ENCODE peak calls at places on chromosomes 13 and 19, in ten cellular contexts. P is H9, A is heart left ventricle, B is AG09319, V is B cell, M is lung, G is astrocyte of the spinal cord, J is GM13977, T is AG04450, W is endothelial cell. K is an unnamed sample.

GRCh38 chr13:86986448-86986847 is 684.7 kb upstream of the SLITRK5 start:
- DNase-seq in A (no peak), T (no peak), B (no peak), W (no peak), P (no peak), G (peak), J (no peak), M (no peak), V (no peak), K (no peak)

GRCh38 chr13:67069117-67069767 is 160.9 kb downstream of the PCDH9 start:
- DNase-seq in V (no peak), W (no peak), M (no peak), A (no peak), J (no peak), P (no peak), T (no peak), B (no peak), G (no peak), K (no peak)

GRCh38 chr13:46953331-46953730 is 56.5 kb upstream of the HTR2A start:
- DNase-seq in B (no peak), M (no peak), P (no peak), G (no peak), W (no peak), A (no peak), V (no peak), J (no peak), T (no peak), K (no peak)

GRCh38 chr13:25213716-25214115 is 41.6 kb upstream of the AMER2 start:
- DNase-seq in B (no peak), J (no peak), P (no peak), A (no peak), M (no peak), V (no peak), W (no peak), T (no peak), G (no peak), K (no peak)

GRCh38 chr13:103140001-103140671 is 73.9 kb upstream of the SLC10A2 start:
- DNase-seq in A (no peak), P (peak), M (no peak), W (peak), T (no peak), G (peak), B (no peak), V (peak), J (peak), K (no peak)

GRCh38 chr13:95137096-95137495 is 164.2 kb downstream of the ABCC4 start:
- DNase-seq in T (no peak), W (no peak), J (peak), M (no peak), V (no peak), A (no peak), B (no peak), P (no peak), G (peak), K (no peak)

GRCh38 chr13:83048419-83048818 is 833.9 kb downstream of the SLITRK1 start:
- DNase-seq in W (no peak), G (no peak), P (no peak), J (no peak), A (no peak), M (no peak), V (no peak), B (peak), T (no peak), K (no peak)

GRCh38 chr19:34253711-34254551 is 423 bp upstream of the GARRE1 start:
- DNase-seq in J (no peak), V (no peak), M (peak), B (no peak), G (peak), T (no peak), P (peak), A (peak), W (peak), K (no peak)

GRCh38 chr19:11265785-11266236 is 3.5 kb upstream of the DOCK6 start:
- DNase-seq in V (no peak), G (peak), M (no peak), T (no peak), P (no peak), B (no peak), W (no peak), A (no peak), J (no peak), K (peak)

GRCh38 chr19:6774821-6775707 is 2.6 kb downstream of the VAV1 start:
- DNase-seq in B (no peak), A (no peak), M (no peak), G (no peak), J (peak), W (no peak), T (no peak), V (no peak), P (no peak), K (no peak)

GRCh38 chr19:47680858-47681332 is 32.3 kb upstream of the EHD2 start:
- DNase-seq in A (peak), W (no peak), P (no peak), V (no peak), B (no peak), M (no peak), J (no peak), T (no peak), G (no peak), K (no peak)

GRCh38 chr19:53545271-53546065 is 7.5 kb downstream of the ZNF331 start:
- DNase-seq in T (no peak), P (no peak), B (peak), A (no peak), G (peak), J (no peak), M (peak), V (no peak), W (no peak), K (no peak)

GRCh38 chr19:40237791-40238190 is 11.3 kb upstream of the CCNP start:
- DNase-seq in B (no peak), G (no peak), W (no peak), A (no peak), J (no peak), V (no peak), T (no peak), P (no peak), M (no peak), K (no peak)

GRCh38 chr13:45731455-45731854 is 29.3 kb downstream of the CBY2 start:
- DNase-seq in T (no peak), P (no peak), G (no peak), M (no peak), J (no peak), V (no peak), W (no peak), A (no peak), B (no peak), K (no peak)

GRCh38 chr19:964761-965694 is 19.1 kb upstream of the WDR18 start:
- DNase-seq in J (no peak), M (no peak), T (no peak), W (no peak), B (no peak), G (no peak), A (no peak), P (no peak), V (no peak), K (no peak)

GRCh38 chr19:35266904-35267817 is 1.6 kb upstream of the USF2 start:
- DNase-seq in A (peak), B (no peak), V (peak), G (no peak), J (peak), P (peak), W (peak), M (no peak), T (no peak), K (no peak)

GRCh38 chr13:69094485-69094884 is 1013.1 kb upstream of the ATXN8OS start:
- DNase-seq in T (no peak), V (no peak), J (no peak), M (no peak), B (no peak), A (no peak), W (no peak), G (no peak), P (no peak), K (no peak)

GRCh38 chr13:31521466-31521865 is 217.9 kb upstream of the RXFP2 start:
- DNase-seq in G (no peak), B (no peak), A (no peak), T (no peak), M (no peak), J (no peak), W (no peak), P (no peak), V (no peak), K (no peak)

GRCh38 chr13:44159633-44160279 is 213.9 kb upstream of the SERP2 start:
- DNase-seq in A (no peak), B (no peak), J (no peak), G (peak), M (peak), T (no peak), W (no peak), P (no peak), V (no peak), K (no peak)

GRCh38 chr19:8552810-8553209 is 24.4 kb downstream of the MYO1F start:
- DNase-seq in A (no peak), P (peak), B (no peak), W (peak), V (no peak), G (peak), M (no peak), T (no peak), J (no peak), K (no peak)

DNA sequence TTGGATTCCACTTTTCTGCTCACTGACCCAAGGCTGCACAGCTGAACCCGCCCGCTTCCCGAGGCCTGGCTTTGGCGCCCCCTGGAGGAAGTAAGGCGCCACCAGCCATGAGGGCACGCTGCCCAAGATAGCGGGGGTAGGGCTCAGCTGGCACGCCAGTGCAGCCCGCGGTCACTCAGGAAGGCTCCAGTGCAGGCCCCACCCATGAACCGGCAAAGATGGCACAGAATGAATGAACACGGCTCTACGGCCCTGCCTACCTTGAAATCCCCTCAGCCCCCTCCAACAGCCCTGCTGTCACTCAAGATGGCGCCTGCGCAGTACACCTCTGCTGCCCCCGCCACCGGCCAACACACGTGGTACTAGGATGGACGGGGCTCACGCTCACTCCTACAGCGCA is 3.0 kb downstream of the PEG3 start:
- DNase-seq in J (no peak), A (peak), W (no peak), G (peak), B (no peak), M (peak), T (no peak), P (no peak), V (no peak), K (peak)
- TF ChIP-seq CTCF in J (no peak), A (peak), W (no peak), G (peak), B (no peak), M (no peak), T (no peak), P (no peak), V (no peak), K (peak)

GRCh38 chr13:38355595-38356120 is 6.0 kb downstream of the UFM1 start:
- DNase-seq in G (no peak), M (no peak), V (no peak), B (no peak), J (no peak), P (no peak), T (no peak), W (no peak), A (no peak), K (no peak)

GRCh38 chr13:38346764-38347163 is 2.9 kb upstream of the UFM1 start:
- DNase-seq in J (no peak), G (no peak), P (no peak), A (no peak), T (no peak), M (no peak), W (no peak), B (no peak), V (no peak), K (no peak)

GRCh38 chr13:38349386-38350113 is at the start of gene UFM1:
- DNase-seq in J (peak), B (peak), T (peak), G (peak), P (peak), A (peak), W (peak), V (peak), M (peak), K (peak)

GRCh38 chr13:38348890-38349289 is 761 bp upstream of the UFM1 start:
- DNase-seq in V (no peak), W (no peak), T (no peak), M (no peak), J (no peak), P (no peak), G (peak), B (no peak), A (no peak), K (no peak)

GRCh38 chr13:38350114-38350617 is 515 bp downstream of the UFM1 start:
- DNase-seq in G (no peak), P (no peak), M (peak), T (no peak), B (peak), A (no peak), W (peak), J (no peak), V (peak), K (peak)
- TF ChIP-seq CTCF in G (no peak), P (no peak), M (no peak), T (no peak), B (no peak), A (no peak), W (no peak), J (no peak), V (no peak), K (no peak)

DNA sequence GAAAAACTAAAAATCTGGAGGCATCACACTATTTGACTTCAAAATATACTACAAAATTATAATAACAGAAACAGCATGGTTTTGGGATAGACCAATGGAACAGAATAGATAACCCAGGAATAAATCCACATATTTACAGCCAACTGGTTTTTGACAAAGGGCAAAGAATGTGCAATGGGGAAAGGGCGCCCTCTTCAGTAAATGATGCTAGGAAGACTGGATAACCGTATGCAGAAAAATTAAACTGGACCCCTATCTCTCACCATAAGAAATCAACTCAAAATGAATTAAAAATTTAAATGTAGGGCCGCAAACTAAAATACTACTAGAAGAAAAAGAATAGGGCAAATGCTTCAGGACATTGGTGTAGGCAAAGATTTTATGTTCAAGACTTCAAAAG is 440.5 kb upstream of the SGCG start:
- DNase-seq in P (no peak), G (no peak), M (no peak), J (no peak), B (no peak), V (no peak), A (no peak), T (no peak), W (peak), K (no peak)
- TF ChIP-seq CTCF in P (peak), G (no peak), M (no peak), J (no peak), B (no peak), V (no peak), A (no peak), T (no peak), W (peak), K (no peak)

DNA sequence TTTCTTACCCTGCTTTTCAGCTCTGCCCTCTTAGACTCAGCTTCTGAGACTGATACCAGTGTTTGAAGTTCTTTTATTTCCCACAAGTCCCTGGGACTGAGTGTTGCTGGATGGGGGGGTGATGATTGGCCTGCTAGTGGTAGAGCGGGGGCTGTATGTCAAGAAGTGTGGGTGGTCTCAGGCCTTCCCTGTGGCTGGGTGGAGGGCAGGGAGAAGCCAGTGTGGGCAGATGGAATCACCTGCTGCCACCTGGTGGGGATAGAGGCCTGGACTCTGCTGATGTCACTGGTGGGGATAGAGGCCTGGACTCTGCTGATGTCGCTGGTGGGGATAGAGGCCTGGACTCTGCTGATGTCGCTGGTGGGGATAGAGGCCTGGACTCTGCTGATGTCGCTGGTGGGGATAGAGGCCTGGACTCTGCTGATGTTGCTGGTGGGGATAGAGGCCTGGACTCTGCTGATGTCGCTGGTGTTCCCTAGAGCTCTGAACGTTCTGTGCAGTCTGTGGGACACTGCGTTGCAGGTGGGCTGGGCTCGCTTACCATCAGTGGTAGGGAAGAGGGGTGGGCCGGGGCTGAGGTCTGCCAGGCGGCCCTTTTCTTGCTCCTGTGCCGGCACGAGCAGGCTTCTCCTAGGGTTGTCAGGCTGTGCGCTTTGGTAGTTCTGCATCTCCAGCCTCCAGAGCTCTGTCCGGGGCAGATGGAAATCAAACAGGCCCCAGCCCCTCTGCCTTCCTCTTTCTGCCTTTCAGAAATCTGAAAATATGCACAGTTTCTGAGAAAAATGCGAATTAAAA is 101.3 kb downstream of the ARHGEF7 start:
- DNase-seq in A (no peak), P (peak), B (no peak), G (peak), T (no peak), W (no peak), J (peak), M (no peak), V (peak), K (peak)
- TF ChIP-seq CTCF in A (peak), P (peak), B (peak), G (peak), T (peak), W (peak), J (peak), M (peak), V (peak), K (no peak)

DNA sequence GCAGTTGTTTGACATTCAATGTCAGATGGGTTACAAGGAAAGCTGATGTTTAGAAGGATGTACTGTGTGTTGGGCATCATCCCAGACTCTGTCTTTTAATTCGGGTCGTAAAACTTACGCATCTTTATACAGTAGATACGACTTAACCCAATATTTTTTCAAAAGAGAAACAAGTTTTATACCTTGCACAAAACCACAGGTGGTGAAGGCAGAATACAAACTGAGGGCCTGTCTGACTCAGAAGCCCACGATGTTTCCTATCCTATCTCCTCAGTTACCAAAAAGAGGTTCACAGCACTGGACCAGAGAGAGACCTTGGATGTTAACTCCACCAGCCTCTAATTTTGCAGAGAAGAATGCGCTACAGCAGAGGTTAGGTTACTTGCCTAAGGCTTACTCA is 477.0 kb downstream of the FOXO1 start:
- DNase-seq in G (no peak), W (no peak), B (no peak), J (no peak), A (no peak), V (no peak), T (no peak), M (no peak), P (no peak), K (no peak)
- TF ChIP-seq CTCF in G (no peak), W (no peak), B (no peak), J (no peak), A (no peak), V (no peak), T (no peak), M (no peak), P (no peak), K (no peak)

GRCh38 chr13:48302920-48303330 is 626 bp upstream of the RB1 start:
- DNase-seq in M (no peak), B (peak), V (no peak), J (no peak), P (no peak), T (no peak), G (no peak), W (no peak), A (no peak), K (no peak)

GRCh38 chr13:48299591-48299990 is 4.0 kb upstream of the RB1 start:
- DNase-seq in G (no peak), W (no peak), B (no peak), T (no peak), M (no peak), V (no peak), J (no peak), A (no peak), P (no peak), K (no peak)

GRCh38 chr13:48303331-48304131 is at the start of gene RB1:
- DNase-seq in V (peak), A (peak), M (peak), B (peak), G (peak), J (peak), T (peak), W (peak), P (peak), K (peak)

DNA sequence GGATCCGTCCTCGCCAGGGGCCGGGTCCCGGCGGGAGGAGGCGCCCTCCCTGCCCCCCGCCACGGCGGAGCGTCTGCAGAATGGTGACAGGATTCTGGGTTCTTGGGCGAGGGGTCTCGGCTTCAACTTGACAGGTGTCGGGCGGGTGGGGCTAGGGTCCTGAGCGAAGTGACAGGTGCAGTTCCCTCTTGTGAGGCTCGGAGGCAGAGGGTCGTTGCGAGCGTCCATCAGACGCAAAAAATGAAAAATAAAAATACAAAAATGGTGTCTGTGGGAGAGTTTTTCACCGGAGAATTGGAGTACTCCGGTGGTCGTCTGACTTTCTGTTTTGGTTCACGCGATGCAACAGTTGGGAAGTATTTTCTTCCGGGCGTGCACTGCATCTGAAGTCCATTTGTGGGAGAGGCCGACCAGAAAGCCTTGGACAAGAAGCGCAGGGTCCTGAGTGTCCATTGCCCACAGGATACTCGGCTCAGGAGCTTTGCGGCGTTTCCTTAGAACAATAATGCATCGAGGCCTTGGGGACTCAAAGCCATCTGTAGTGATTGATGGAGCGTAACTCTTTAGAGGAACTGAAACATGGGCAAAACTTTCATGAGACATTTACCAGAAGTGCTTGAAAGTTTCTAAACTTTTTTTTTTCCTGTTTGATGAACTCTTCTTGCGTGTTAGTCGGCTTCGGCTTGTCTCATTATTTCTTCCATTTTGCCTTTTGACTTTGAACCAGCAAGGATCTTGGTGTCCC is 753 bp downstream of the RB1 start:
- DNase-seq in G (peak), P (no peak), B (peak), W (peak), A (peak), T (peak), J (peak), V (peak), M (no peak), K (peak)
- TF ChIP-seq CTCF in G (no peak), P (no peak), B (no peak), W (no peak), A (no peak), T (no peak), J (no peak), V (no peak), M (no peak), K (no peak)

K was measured in stomach.